ENCODE peak calls at places on chromosomes 3 and 15, in four cellular contexts. A, I, E and O are unnamed samples. For H3K4me1, the result is how much of the 10 kb centered on the place peaks cover.

GRCh38 chr15:62110000-62110851 is 43.4 kb downstream of the C2CD4A start:
- DNase-seq in A (no peak), I (no peak), E (no peak), O (no peak)

GRCh38 chr15:55683366-55683765 is 59.6 kb downstream of the PRTG start:
- DNase-seq in A (no peak), I (no peak), E (no peak), O (no peak)

GRCh38 chr3:143247007-143247563 is 127.5 kb downstream of the CHST2 start:
- DNase-seq in A (no peak), I (no peak), E (no peak), O (no peak)

GRCh38 chr3:111616417-111617105 is 21.4 kb upstream of the ZBED2 start:
- DNase-seq in A (no peak), I (no peak), E (no peak), O (peak)

GRCh38 chr15:37219211-37219701 is 118.9 kb upstream of the MEIS2 start:
- DNase-seq in A (no peak), I (no peak), E (no peak), O (no peak)

GRCh38 chr15:26738996-26739395 is 33.9 kb downstream of the GABRB3 start:
- DNase-seq in A (no peak), I (no peak), E (no peak), O (no peak)

GRCh38 chr3:23960649-23961048 is 15.6 kb downstream of the NR1D2 start:
- DNase-seq in A (no peak), I (no peak), E (no peak), O (no peak)

GRCh38 chr3:13846716-13847570 is 32.9 kb downstream of the WNT7A start:
- DNase-seq in A (no peak), I (no peak), E (no peak), O (no peak)

GRCh38 chr3:100032262-100032661 is 82.0 kb downstream of the FILIP1L start:
- DNase-seq in A (no peak), I (no peak), E (no peak), O (no peak)

GRCh38 chr3:144549161-144549560 is 577.5 kb downstream of the DIPK2A start:
- DNase-seq in A (no peak), I (no peak), E (no peak), O (no peak)

GRCh38 chr15:39235084-39235795 is 345.6 kb upstream of the THBS1 start:
- DNase-seq in A (no peak), I (no peak), E (no peak), O (no peak)

GRCh38 chr15:69976366-69976994 is 121.2 kb downstream of the TLE3 start:
- DNase-seq in A (no peak), I (no peak), E (no peak), O (no peak)

GRCh38 chr15:69992326-69992725 is 105.4 kb downstream of the TLE3 start:
- DNase-seq in A (no peak), I (no peak), E (no peak), O (no peak)

GRCh38 chr3:72080101-72080500 is 295.2 kb upstream of the PROK2 start:
- DNase-seq in A (no peak), I (no peak), E (no peak), O (no peak)
- H3K4me1 ChIP-seq in A (under half), I (under half), E (under half), O (under half)

DNA sequence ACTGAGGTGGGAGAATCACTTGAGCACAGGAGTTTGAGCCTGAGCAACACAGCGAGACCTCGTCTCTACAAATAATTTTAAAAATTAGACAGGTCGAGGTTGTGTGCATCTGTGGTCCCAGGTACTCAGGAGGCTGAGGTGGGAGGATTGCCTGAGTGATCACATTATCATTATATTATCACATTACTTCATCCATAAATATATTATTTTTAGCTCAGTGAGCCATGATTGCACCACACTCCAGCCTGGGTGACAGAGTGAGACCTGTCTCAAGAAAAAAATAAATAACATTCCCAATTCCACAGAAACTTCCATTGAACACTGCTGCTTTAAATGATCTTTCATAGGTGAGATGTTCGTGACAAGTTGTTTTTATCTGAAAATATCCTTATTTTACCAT is 21.8 kb downstream of the GABPB1 start:
- DNase-seq in A (no peak), I (no peak), E (no peak), O (no peak)
- H3K27ac ChIP-seq in A (no peak), I (no peak), E (no peak), O (no peak)

GRCh38 chr15:57534279-57534678 is 57.4 kb upstream of the MYZAP start:
- DNase-seq in A (no peak), I (no peak), E (no peak), O (no peak)

GRCh38 chr15:57528940-57529565 is 62.7 kb upstream of the MYZAP start:
- DNase-seq in A (no peak), I (no peak), E (no peak), O (no peak)

GRCh38 chr15:57537072-57537471 is 54.6 kb upstream of the MYZAP start:
- DNase-seq in A (no peak), I (peak), E (peak), O (no peak)

GRCh38 chr15:57529748-57530147 is 62.0 kb upstream of the MYZAP start:
- DNase-seq in A (no peak), I (no peak), E (no peak), O (no peak)

GRCh38 chr15:57533062-57533735 is 58.5 kb upstream of the MYZAP start:
- DNase-seq in A (no peak), I (no peak), E (no peak), O (no peak)
- H3K4me1 ChIP-seq in A (under half), I (under half), E (under half), O (under half)

DNA sequence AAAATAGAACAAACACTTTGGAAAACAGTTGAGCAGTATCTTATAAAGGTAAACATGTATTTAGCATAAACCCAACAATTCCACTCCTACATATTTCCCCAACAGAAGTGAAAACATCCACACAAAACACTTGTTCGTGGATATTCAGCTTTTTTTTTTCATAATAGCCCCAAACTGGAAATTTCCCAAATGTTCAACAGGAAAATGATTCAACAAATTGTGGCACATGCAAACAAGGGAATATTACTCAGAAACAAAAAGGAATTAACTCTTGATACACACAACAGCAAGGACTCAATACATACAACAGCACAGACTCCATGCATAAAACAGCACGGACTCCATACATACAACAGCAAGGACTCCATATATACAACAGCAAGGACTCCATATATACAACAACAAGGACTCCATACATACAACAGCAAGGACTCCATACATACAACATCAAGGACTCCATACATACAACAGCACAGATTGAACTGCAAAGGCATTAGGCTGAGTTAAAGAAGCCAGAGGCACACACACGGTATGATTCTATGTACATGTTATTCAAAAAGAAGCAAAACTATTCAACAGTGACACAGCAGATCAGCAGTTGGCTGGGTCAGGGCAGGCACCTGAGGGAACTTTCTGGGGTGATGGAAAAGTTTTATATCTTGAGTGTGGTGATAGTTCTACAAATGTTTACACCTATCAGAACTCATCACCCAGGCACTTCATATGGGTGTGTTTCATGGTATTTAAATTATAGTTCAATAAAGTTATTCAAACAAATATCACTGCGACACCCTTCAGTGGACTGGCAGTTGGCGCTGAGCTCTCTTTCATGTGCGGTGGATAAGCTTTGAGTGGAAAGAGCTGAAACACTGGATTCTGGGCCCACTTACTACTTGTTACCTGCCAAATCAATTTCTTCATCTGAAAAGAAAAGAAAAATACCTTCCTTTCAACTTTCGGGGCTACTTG is 28.2 kb downstream of the RFTN1 start:
- DNase-seq in A (no peak), I (no peak), E (no peak), O (no peak)
- H3K27ac ChIP-seq in A (peak), I (no peak), E (peak), O (no peak)

GRCh38 chr15:74821790-74822158 is 4.7 kb upstream of the CPLX3 start:
- DNase-seq in A (no peak), I (no peak), E (no peak), O (no peak)
- H3K4me1 ChIP-seq in A (under half), I (under half), E (under half), O (under half)

GRCh38 chr3:123635220-123635619 is 50.4 kb upstream of the HACD2 start:
- DNase-seq in A (no peak), I (no peak), E (peak), O (no peak)
- H3K27ac ChIP-seq in A (no peak), I (peak), E (peak), O (no peak)

DNA sequence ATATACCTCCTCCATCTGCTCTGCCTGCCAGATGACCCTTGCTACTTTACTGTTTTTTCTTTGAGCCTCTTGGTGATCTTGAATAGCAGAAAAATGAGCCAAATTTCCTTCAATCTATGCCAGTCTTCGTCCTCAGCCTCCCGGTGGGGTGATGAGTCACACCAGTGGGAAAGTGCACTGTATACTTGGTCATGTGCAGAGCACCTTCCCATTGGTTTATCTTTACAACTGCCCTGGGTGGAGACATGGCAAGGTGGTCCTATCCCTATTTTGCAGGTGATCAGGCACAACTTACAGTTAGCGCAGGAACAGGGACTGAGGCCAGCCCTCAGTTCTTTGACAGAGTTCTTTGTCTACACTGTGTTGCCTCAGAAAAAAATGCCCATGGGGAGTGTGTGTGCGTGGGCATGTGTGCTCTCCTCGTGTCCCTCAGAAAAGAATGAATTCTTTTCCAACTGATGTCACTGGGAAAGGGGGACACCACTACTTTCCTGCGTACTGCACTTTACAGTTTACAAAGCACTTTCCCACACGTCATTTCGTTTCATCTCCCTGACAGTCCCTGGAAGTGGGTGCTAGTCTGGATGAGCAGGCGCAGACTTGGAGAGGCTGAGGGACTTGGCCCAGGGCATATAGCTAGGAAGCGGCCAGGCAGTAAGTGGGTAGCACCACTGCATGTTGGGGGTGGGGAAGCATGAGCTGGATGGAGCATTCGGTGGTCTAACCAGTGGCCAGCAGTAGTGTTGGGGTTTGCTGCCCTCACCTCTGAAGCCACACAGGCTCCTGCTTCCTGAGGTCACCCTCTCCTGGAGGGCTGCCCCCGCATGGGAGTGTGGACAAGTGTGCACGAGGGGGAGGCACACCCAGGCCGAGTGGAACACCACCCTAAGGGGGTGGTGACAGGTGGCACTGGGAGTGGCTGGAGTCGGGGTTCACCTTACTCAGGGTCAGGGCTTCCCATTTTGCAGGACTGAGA is 24.1 kb downstream of the SMAD3 start:
- DNase-seq in A (no peak), I (no peak), E (no peak), O (no peak)
- H3K4me1 ChIP-seq in A (under half), I (half or more), E (under half), O (half or more)

GRCh38 chr3:157130138-157130880 is 29.6 kb downstream of the CCNL1 start:
- DNase-seq in A (peak), I (peak), E (peak), O (peak)
- H3K27ac ChIP-seq in A (peak), I (peak), E (peak), O (peak)